ENCODE peak calls at places on chromosome 10, in six cellular contexts. P, A, G, L, W and B are unnamed samples. For H3K9me3, the result is how much of the 10 kb centered on the place peaks cover.

GRCh38 chr10:84317174-84317573 is 11.2 kb upstream of the CCSER2 start:
- DNase-seq in W (no peak), G (no peak), A (no peak), P (no peak), L (no peak), B (no peak)

GRCh38 chr10:8401531-8401930 is 347.0 kb downstream of the GATA3 start:
- DNase-seq in A (no peak), G (no peak), P (no peak), L (no peak), W (no peak), B (no peak)

GRCh38 chr10:28879875-28880381 is 202.6 kb downstream of the BAMBI start:
- DNase-seq in L (no peak), W (no peak), A (no peak), G (peak), P (no peak), B (no peak)

GRCh38 chr10:96863922-96864543 is 31.9 kb downstream of the LCOR start:
- DNase-seq in G (peak), P (peak), L (no peak), A (no peak), W (no peak), B (no peak)

GRCh38 chr10:60420991-60421894 is 31.6 kb upstream of the ANK3 start:
- DNase-seq in L (no peak), W (no peak), G (no peak), A (no peak), P (no peak), B (no peak)

GRCh38 chr10:80136134-80136571 is 3.6 kb downstream of the PLAC9 start:
- DNase-seq in P (peak), L (no peak), W (no peak), G (no peak), A (no peak), B (no peak)

GRCh38 chr10:68647928-68648327 is 73.1 kb upstream of the CCAR1 start:
- DNase-seq in G (peak), A (no peak), P (peak), W (no peak), L (no peak), B (peak)

GRCh38 chr10:28113202-28113601 is 114.3 kb upstream of the ODAD2 start:
- DNase-seq in G (no peak), W (no peak), A (no peak), L (no peak), P (no peak), B (no peak)

GRCh38 chr10:32033171-32033570 is 23.1 kb downstream of the KIF5B start:
- DNase-seq in A (no peak), W (no peak), L (no peak), G (no peak), P (no peak), B (no peak)

GRCh38 chr10:60048146-60048545 is 141.8 kb upstream of the CCDC6 start:
- DNase-seq in P (no peak), G (peak), A (peak), W (peak), L (peak), B (peak)

GRCh38 chr10:94349327-94349726 is 13.4 kb downstream of the NOC3L start:
- DNase-seq in A (no peak), L (no peak), G (peak), P (no peak), W (no peak), B (no peak)

GRCh38 chr10:70528726-70529362 is 50.3 kb downstream of the PALD1 start:
- DNase-seq in P (peak), L (peak), W (no peak), G (peak), A (peak), B (peak)

GRCh38 chr10:5692476-5693358 is 8.1 kb downstream of the TASOR2 start:
- DNase-seq in W (peak), P (peak), A (peak), G (peak), L (peak), B (no peak)
- H3K14ac ChIP-seq in W (no peak), P (peak), A (no peak), G (no peak), L (peak), B (peak)

DNA sequence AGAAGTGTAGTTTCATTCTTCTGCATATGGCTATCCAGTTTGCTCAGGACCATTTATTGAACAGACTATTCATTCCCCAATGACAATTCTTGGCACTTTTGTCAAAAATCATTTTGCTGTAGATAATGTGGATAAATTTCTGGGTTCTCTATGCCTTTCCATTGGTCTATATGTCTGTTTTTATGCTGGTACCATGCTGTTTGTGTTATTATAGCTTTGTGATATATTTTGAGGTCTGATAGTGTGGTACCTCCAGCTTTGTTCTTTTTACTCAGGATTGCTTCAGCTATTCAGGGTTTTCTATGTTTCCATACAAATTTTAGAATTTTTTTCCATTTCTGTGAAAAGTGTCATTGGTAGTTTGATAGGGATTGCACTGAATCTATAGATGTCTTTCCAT is 315.3 kb upstream of the KAT6B start:
- DNase-seq in P (no peak), G (no peak), L (no peak), W (no peak), A (no peak), B (no peak)
- H3K9me3 ChIP-seq in P (under half), G (under half), L (under half), W (under half), A (under half), B (under half)

GRCh38 chr10:36171546-36171945 is 529.5 kb upstream of the FZD8 start:
- DNase-seq in W (no peak), A (no peak), P (no peak), G (peak), L (no peak), B (no peak)

GRCh38 chr10:36172574-36172973 is 530.5 kb upstream of the FZD8 start:
- DNase-seq in L (no peak), P (peak), A (no peak), G (peak), W (no peak), B (no peak)

GRCh38 chr10:36172054-36172531 is 530.0 kb upstream of the FZD8 start:
- DNase-seq in W (no peak), G (peak), P (peak), L (no peak), A (no peak), B (no peak)

GRCh38 chr10:36168777-36169176 is 526.7 kb upstream of the FZD8 start:
- DNase-seq in G (no peak), P (no peak), W (no peak), L (no peak), A (no peak), B (no peak)

DNA sequence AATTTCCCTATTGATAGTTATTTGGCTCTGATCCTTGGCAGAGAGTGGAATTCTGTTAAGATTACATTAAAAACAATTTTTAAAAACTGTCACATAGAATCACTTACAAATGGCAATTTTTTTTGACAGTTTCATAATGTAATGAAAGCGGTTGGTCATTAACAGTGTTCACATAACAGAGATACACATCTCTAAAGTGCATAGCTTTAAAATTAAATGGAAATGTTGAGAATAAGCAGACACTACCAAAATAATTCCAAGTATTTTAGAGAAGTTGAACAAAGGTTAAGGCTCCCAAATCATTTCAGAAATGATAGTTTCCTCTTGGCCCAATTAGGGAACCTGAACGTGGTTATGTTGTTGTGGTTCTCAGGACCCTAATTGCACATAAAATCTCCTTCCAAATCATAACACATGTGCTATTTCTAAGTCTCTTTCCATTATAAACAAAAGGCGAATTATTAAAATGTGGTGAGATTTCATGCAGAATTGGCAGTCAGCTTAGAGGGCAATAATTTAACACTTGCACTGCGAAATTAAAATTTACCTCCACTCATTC is 528.9 kb upstream of the FZD8 start:
- DNase-seq in A (no peak), G (no peak), P (no peak), L (no peak), W (no peak), B (no peak)
- H3K27ac ChIP-seq in A (no peak), G (peak), P (no peak), L (no peak), W (no peak), B (peak)

GRCh38 chr10:672139-672538 is 17.3 kb downstream of the DIP2C start:
- DNase-seq in A (no peak), L (no peak), G (no peak), W (no peak), P (no peak), B (no peak)
- H3K14ac ChIP-seq in A (peak), L (no peak), G (no peak), W (no peak), P (no peak), B (no peak)